ENCODE peak calls at places on chromosome 22, in nine cellular contexts. A, I, H, V, X, F, M, U and C are unnamed samples. For H3K36me3, the result is how much of the 10 kb centered on the place peaks cover.

GRCh38 chr22:50201191-50202129 is 649 bp downstream of the SELENOO start:
- DNase-seq in A (no peak), I (no peak), H (no peak), V (peak), X (no peak), F (no peak), M (no peak), U (no peak), C (no peak)

GRCh38 chr22:40263191-40263590 is 83.1 kb upstream of the ADSL start:
- DNase-seq in A (no peak), I (no peak), H (no peak), V (no peak), X (peak), F (no peak), M (no peak), U (no peak), C (no peak)

GRCh38 chr22:44340271-44341239 is 27.8 kb upstream of the SHISAL1 start:
- DNase-seq in A (no peak), I (no peak), H (no peak), V (no peak), X (no peak), F (no peak), M (no peak), U (no peak), C (no peak)

GRCh38 chr22:44838316-44839016 is 86.1 kb downstream of the ARHGAP8 start:
- DNase-seq in A (no peak), I (no peak), H (no peak), V (no peak), X (no peak), F (no peak), M (no peak), U (no peak), C (no peak)

GRCh38 chr22:26589367-26589844 is 526 bp downstream of the TPST2 start:
- DNase-seq in A (no peak), I (peak), H (no peak), V (peak), X (peak), F (no peak), M (peak), U (no peak), C (no peak)

GRCh38 chr22:33013051-33013450 is 45.1 kb downstream of the SYN3 start:
- DNase-seq in A (no peak), I (no peak), H (no peak), V (no peak), X (no peak), F (no peak), M (no peak), U (no peak), C (no peak)

GRCh38 chr22:28608546-28608945 is 71.1 kb downstream of the TTC28 start:
- DNase-seq in A (no peak), I (no peak), H (no peak), V (no peak), X (no peak), F (no peak), M (no peak), U (no peak), C (no peak)

GRCh38 chr22:50089231-50090140 is at the start of gene MOV10L1:
- DNase-seq in A (no peak), I (no peak), H (no peak), V (no peak), X (no peak), F (no peak), M (no peak), U (no peak), C (no peak)

GRCh38 chr22:48953103-48953720 is 874.5 kb downstream of the BRD1 start:
- DNase-seq in A (no peak), I (no peak), H (no peak), V (no peak), X (no peak), F (no peak), M (no peak), U (peak), C (no peak)

GRCh38 chr22:17912942-17913704 is 111.2 kb downstream of the MICAL3 start:
- DNase-seq in A (no peak), I (no peak), H (no peak), V (no peak), X (no peak), F (no peak), M (no peak), U (no peak), C (no peak)

GRCh38 chr22:20464096-20464614 is 26.5 kb upstream of the SCARF2 start:
- DNase-seq in A (no peak), I (peak), H (no peak), V (no peak), X (no peak), F (no peak), M (no peak), U (no peak), C (no peak)

GRCh38 chr22:20463324-20464095 is 25.9 kb upstream of the SCARF2 start:
- DNase-seq in A (no peak), I (peak), H (no peak), V (no peak), X (no peak), F (no peak), M (no peak), U (no peak), C (no peak)

GRCh38 chr22:20464912-20465758 is 27.5 kb upstream of the SCARF2 start:
- DNase-seq in A (no peak), I (no peak), H (no peak), V (no peak), X (no peak), F (no peak), M (no peak), U (no peak), C (no peak)

GRCh38 chr22:20466659-20467379 is 28.8 kb downstream of the KLHL22 start:
- DNase-seq in A (no peak), I (no peak), H (no peak), V (no peak), X (no peak), F (no peak), M (no peak), U (no peak), C (no peak)

GRCh38 chr22:20465759-20466077 is 28.1 kb upstream of the SCARF2 start:
- DNase-seq in A (no peak), I (no peak), H (no peak), V (no peak), X (no peak), F (no peak), M (no peak), U (no peak), C (no peak)
- H3K36me3 ChIP-seq in A (under half), I (under half), H (under half), V (under half), X (under half), F (under half), M (under half), U (under half), C (under half)

GRCh38 chr22:42791721-42792452 is 65.2 kb downstream of the ARFGAP3 start:
- DNase-seq in A (no peak), I (no peak), H (no peak), V (no peak), X (peak), F (no peak), M (no peak), U (no peak), C (no peak)
- H3K36me3 ChIP-seq in A (under half), I (under half), H (under half), V (under half), X (under half), F (under half), M (under half), U (under half), C (under half)

GRCh38 chr22:39224550-39224949 is 20.2 kb downstream of the PDGFB start:
- DNase-seq in A (no peak), I (no peak), H (no peak), V (no peak), X (no peak), F (no peak), M (no peak), U (no peak), C (no peak)

GRCh38 chr22:39229075-39229474 is 15.7 kb downstream of the PDGFB start:
- DNase-seq in A (no peak), I (no peak), H (no peak), V (no peak), X (no peak), F (no peak), M (no peak), U (no peak), C (no peak)

GRCh38 chr22:39227542-39228272 is 17.1 kb downstream of the PDGFB start:
- DNase-seq in A (no peak), I (no peak), H (no peak), V (no peak), X (no peak), F (no peak), M (no peak), U (no peak), C (no peak)

GRCh38 chr22:39225591-39225990 is 19.2 kb downstream of the PDGFB start:
- DNase-seq in A (no peak), I (no peak), H (no peak), V (no peak), X (no peak), F (no peak), M (no peak), U (no peak), C (no peak)

GRCh38 chr22:39226353-39226752 is 18.4 kb downstream of the PDGFB start:
- DNase-seq in A (no peak), I (no peak), H (no peak), V (no peak), X (no peak), F (no peak), M (no peak), U (no peak), C (no peak)
- H3K36me3 ChIP-seq in A (under half), I (under half), H (under half), V (under half), X (under half), F (under half), M (under half), U (under half), C (under half)

DNA sequence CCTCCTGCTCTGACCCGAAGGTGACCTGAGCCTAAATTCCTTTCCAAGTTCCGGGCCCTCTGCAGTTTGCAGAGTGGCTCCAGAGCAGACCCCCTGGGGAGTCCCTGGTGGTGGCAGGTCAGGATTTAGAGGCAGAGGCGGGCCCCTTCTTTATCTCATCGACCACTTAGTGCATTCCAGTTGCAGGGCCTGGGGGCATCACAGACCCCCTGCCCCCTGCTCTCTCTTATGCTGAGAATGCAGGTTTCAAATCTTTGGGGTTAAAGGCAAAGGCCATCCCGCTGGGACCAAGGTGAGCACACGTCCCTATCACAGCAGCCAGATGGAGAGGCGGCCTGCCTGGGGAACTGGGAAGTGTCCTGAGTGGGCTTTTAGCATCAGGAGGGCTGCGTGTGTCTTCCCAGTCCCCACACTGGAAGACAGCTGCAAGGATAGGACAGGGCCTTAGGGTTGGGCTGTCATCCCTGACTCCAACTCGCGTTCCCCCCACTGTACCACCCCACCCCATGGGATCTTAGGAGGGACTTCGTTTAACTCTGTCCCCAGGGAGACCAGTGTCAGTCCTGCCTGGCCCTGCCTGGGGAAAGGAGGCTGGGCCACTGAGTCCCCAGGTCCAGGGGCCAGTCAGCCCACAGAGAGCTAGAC is 11.3 kb downstream of the DERL3 start:
- DNase-seq in A (no peak), I (no peak), H (no peak), V (no peak), X (no peak), F (no peak), M (no peak), U (no peak), C (no peak)
- H3K36me3 ChIP-seq in A (under half), I (under half), H (under half), V (under half), X (under half), F (under half), M (under half), U (under half), C (half or more)

GRCh38 chr22:41528938-41529561 is 15.2 kb downstream of the POLR3H start:
- DNase-seq in A (no peak), I (no peak), H (no peak), V (no peak), X (no peak), F (no peak), M (no peak), U (no peak), C (no peak)

GRCh38 chr22:41528132-41528766 is 16.0 kb downstream of the POLR3H start:
- DNase-seq in A (no peak), I (no peak), H (no peak), V (no peak), X (no peak), F (no peak), M (no peak), U (no peak), C (no peak)

GRCh38 chr22:41526226-41526531 is 18.1 kb downstream of the POLR3H start:
- DNase-seq in A (no peak), I (no peak), H (no peak), V (no peak), X (no peak), F (no peak), M (no peak), U (no peak), C (no peak)

GRCh38 chr22:41525450-41526225 is 18.6 kb downstream of the POLR3H start:
- DNase-seq in A (no peak), I (no peak), H (no peak), V (no peak), X (no peak), F (no peak), M (no peak), U (no peak), C (no peak)

DNA sequence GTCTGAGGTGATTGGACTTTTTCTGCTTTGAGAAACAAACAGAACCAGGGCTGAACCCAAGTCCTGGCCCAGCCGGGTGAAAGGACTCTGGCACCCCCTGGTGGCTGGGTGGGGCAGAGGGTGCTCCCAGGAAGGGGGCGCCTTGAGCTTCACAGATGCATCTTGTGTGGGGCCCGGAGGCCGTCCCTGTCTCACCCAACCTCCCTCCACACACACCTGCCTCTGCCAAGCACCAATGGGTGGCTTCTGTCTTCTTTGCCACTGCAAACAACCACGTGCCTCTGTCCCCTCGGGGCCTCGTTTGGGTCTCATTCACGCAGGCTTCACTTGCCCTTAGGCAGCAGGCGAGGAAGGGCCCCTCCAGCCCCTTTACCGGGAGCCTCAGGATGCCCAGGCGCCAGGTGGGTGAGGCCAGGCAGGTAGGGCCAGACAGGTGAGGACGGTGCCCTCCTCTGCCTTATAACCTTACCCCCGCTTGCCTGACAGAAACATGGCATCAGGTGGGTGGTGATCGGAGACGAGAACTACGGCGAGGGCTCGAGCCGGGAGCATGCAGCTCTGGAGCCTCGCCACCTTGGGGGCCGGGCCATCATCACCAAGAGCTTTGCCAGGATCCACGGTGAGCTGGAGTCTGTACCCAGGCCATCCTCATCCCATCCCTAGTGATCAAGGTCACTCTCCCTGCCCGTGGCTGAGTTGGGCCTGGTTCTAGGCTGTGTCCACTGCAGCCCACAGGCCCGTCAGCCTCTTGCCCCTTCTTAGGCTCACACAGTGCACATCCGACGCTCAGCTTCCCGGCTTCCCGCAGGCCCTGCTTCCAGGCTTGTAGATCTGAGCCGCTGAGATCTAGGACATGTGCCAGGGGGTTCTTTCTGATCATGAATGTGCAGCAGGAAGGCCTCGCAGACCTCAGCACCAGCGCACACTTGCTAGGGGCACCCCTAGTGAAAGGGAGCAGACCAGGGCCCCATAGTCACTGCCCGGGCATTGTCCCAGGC is 17.2 kb downstream of the POLR3H start:
- DNase-seq in A (no peak), I (peak), H (no peak), V (peak), X (no peak), F (no peak), M (peak), U (no peak), C (no peak)
- H3K36me3 ChIP-seq in A (half or more), I (half or more), H (under half), V (under half), X (under half), F (under half), M (half or more), U (under half), C (under half)